ENCODE peak calls at places on chromosome 1, in five cellular contexts. W is uterus, V is OCI-LY7, P is IMR-90, A is endodermal cell. H is an unnamed sample. For H3K9me3, the result is how much of the 10 kb centered on the place peaks cover.

GRCh38 chr1:112054504-112054903 is 65.0 kb upstream of the KCND3 start:
- DNase-seq in P (no peak), W (no peak), V (no peak), A (no peak), H (no peak)

GRCh38 chr1:19204665-19205266 is 5.3 kb downstream of the UBR4 start:
- DNase-seq in V (no peak), W (no peak), P (peak), A (no peak), H (peak)

GRCh38 chr1:27099154-27099903 is 55.6 kb downstream of the SLC9A1 start:
- DNase-seq in V (peak), A (peak), W (peak), P (peak), H (peak)

GRCh38 chr1:183942933-183943693 is 94.4 kb downstream of the COLGALT2 start:
- DNase-seq in A (no peak), W (peak), P (peak), V (no peak), H (peak)

GRCh38 chr1:209689484-209689883 is 14.3 kb downstream of the G0S2 start:
- DNase-seq in V (no peak), P (no peak), A (no peak), W (no peak), H (no peak)

GRCh38 chr1:93716974-93717373 is 35.3 kb upstream of the BCAR3 start:
- DNase-seq in A (peak), V (no peak), P (peak), W (no peak), H (no peak)

GRCh38 chr1:1318131-1318652 is 6.3 kb downstream of the INTS11 start:
- DNase-seq in W (peak), A (no peak), P (peak), V (no peak), H (no peak)

GRCh38 chr1:88237026-88237425 is 447.0 kb upstream of the PKN2 start:
- DNase-seq in W (no peak), A (no peak), P (peak), V (no peak), H (peak)

GRCh38 chr1:147750618-147751217 is 9.7 kb downstream of the GJA5 start:
- DNase-seq in A (no peak), W (no peak), P (no peak), V (no peak), H (no peak)

GRCh38 chr1:172818841-172819527 is 160.1 kb downstream of the FASLG start:
- DNase-seq in A (no peak), V (peak), W (no peak), P (no peak), H (peak)

GRCh38 chr1:58899581-58900271 is 115.9 kb upstream of the JUN start:
- DNase-seq in W (no peak), A (no peak), P (no peak), V (no peak), H (no peak)

GRCh38 chr1:66267211-66267940 is 266.6 kb upstream of the SGIP1 start:
- DNase-seq in V (no peak), P (no peak), A (no peak), W (no peak), H (peak)

GRCh38 chr1:154775559-154776338 is 94.3 kb downstream of the KCNN3 start:
- DNase-seq in V (no peak), W (no peak), P (no peak), A (no peak), H (no peak)

GRCh38 chr1:89203166-89203565 is 4.4 kb upstream of the GBP4 start:
- DNase-seq in W (no peak), A (no peak), V (no peak), P (no peak), H (no peak)

GRCh38 chr1:9066945-9067807 is 2.3 kb downstream of the SLC2A5 start:
- DNase-seq in P (peak), V (peak), A (no peak), W (peak), H (peak)

GRCh38 chr1:21324368-21325137 is 34.3 kb upstream of the ECE1 start:
- DNase-seq in P (peak), V (peak), A (peak), W (peak), H (no peak)

GRCh38 chr1:47708658-47709301 is 270.9 kb downstream of the FOXD2 start:
- DNase-seq in A (peak), W (no peak), P (no peak), V (no peak), H (peak)

GRCh38 chr1:186059752-186060151 is 315.3 kb downstream of the TPR start:
- DNase-seq in A (no peak), V (no peak), W (no peak), P (no peak), H (no peak)

GRCh38 chr1:164648211-164649080 is 89.5 kb downstream of the PBX1 start:
- DNase-seq in W (no peak), V (no peak), A (no peak), P (peak), H (no peak)

GRCh38 chr1:201877877-201878339 is 10.8 kb upstream of the SHISA4 start:
- DNase-seq in A (peak), V (peak), P (peak), W (no peak), H (peak)

GRCh38 chr1:6464514-6464836 is 1.5 kb downstream of the TNFRSF25 start:
- DNase-seq in P (no peak), A (peak), W (no peak), V (no peak), H (no peak)

GRCh38 chr1:112882271-112882744 is 73.7 kb downstream of the SLC16A1 start:
- DNase-seq in W (no peak), P (no peak), A (no peak), V (no peak), H (no peak)

GRCh38 chr1:240484804-240485441 is 127.0 kb downstream of the GREM2 start:
- DNase-seq in P (no peak), V (no peak), W (no peak), A (no peak), H (no peak)

GRCh38 chr1:117586747-117587478 is 18.9 kb upstream of the TENT5C start:
- DNase-seq in W (no peak), V (no peak), A (no peak), P (no peak), H (no peak)

GRCh38 chr1:241225741-241226140 is 131.3 kb downstream of the RGS7 start:
- DNase-seq in P (no peak), V (no peak), A (no peak), W (no peak), H (peak)

GRCh38 chr1:219529116-219529515 is 83.8 kb downstream of the ZC3H11B start:
- DNase-seq in V (no peak), P (no peak), A (peak), W (no peak), H (no peak)

GRCh38 chr1:42385283-42385682 is 4.7 kb downstream of the RIMKLA start:
- DNase-seq in P (peak), V (no peak), A (no peak), W (no peak), H (peak)

GRCh38 chr1:67732750-67733151 is 47.8 kb downstream of the GADD45A start:
- DNase-seq in A (no peak), P (peak), W (no peak), V (peak), H (no peak)

GRCh38 chr1:77319036-77319705 is 37.4 kb downstream of the AK5 start:
- DNase-seq in W (no peak), V (no peak), P (peak), A (no peak), H (no peak)

GRCh38 chr1:171432473-171432872 is 52.9 kb upstream of the PRRC2C start:
- DNase-seq in V (no peak), W (no peak), P (no peak), A (no peak), H (no peak)

GRCh38 chr1:95084317-95085176 is 11.8 kb upstream of the ALG14 start:
- DNase-seq in A (peak), V (peak), W (peak), P (peak), H (no peak)

GRCh38 chr1:53541761-53542550 is 82.8 kb downstream of the DMRTB1 start:
- DNase-seq in A (peak), W (peak), V (peak), P (peak), H (peak)

GRCh38 chr1:179206817-179207216 is 22.7 kb downstream of the ABL2 start:
- DNase-seq in V (no peak), A (no peak), W (no peak), P (no peak), H (peak)

GRCh38 chr1:212606734-212607205 is 1.8 kb upstream of the ATF3 start:
- DNase-seq in P (no peak), W (peak), V (no peak), A (peak), H (no peak)

GRCh38 chr1:207129053-207129452 is 25.0 kb downstream of the C4BPA start:
- DNase-seq in V (no peak), A (no peak), W (no peak), P (no peak), H (no peak)

GRCh38 chr1:207140536-207140935 is 36.5 kb downstream of the C4BPA start:
- DNase-seq in A (no peak), V (no peak), P (no peak), W (no peak), H (no peak)

GRCh38 chr1:207139616-207140015 is 35.6 kb downstream of the C4BPA start:
- DNase-seq in P (no peak), W (no peak), V (no peak), A (no peak), H (no peak)

DNA sequence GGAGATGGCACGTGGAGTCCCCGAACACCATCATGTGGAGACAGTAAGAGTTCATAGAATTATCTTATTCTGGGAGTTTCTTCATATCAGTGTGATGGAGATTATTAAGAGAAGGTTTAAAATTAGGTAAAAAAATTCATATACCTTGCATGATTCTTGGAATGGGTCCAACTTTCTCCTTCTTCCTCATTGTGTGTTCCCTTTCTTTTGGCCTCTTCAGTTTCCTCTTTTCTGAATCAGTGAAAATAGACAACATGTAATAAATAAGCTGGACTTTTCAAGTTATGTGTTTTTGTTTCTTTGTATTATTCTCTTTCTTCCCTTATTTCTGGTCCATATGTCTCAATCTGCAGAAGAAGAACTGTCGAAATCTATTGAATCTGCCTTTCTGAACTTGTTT is 30.5 kb downstream of the C4BPA start:
- DNase-seq in A (no peak), W (no peak), P (no peak), V (no peak), H (no peak)
- H3K9me3 ChIP-seq in A (under half), W (under half), P (under half), V (under half), H (under half)

GRCh38 chr1:23807453-23807852 is 6.9 kb upstream of the GALE start:
- DNase-seq in A (no peak), P (no peak), V (no peak), W (no peak), H (no peak)

GRCh38 chr1:23814016-23814415 is 11.2 kb downstream of the HMGCL start:
- DNase-seq in P (peak), V (no peak), A (no peak), W (no peak), H (no peak)

GRCh38 chr1:23816361-23816760 is 8.9 kb downstream of the HMGCL start:
- DNase-seq in P (no peak), V (no peak), A (no peak), W (no peak), H (no peak)

GRCh38 chr1:23809751-23810171 is 9.2 kb upstream of the GALE start:
- DNase-seq in W (peak), V (peak), A (peak), P (peak), H (peak)

GRCh38 chr1:23810818-23811420 is 10.4 kb upstream of the GALE start:
- DNase-seq in V (peak), W (no peak), P (peak), A (peak), H (peak)
- H3K27ac ChIP-seq in V (no peak), W (no peak), P (no peak), A (no peak), H (no peak)

DNA sequence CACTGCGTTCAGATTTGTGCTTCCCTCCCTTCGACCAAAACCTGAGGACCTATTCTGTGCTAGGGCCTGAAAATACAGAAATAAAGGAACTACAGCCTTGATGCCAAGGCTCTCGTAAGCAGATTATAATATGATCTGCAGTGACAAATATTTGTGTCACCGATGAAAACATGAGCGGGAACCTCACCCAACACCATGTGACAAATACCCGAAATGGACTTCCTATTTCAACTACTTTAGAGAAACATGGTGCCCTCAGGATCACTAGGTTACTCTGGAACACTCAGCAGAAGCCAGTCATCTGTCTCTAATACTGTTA is 517 bp upstream of the VAMP3 start:
- DNase-seq in W (no peak), P (no peak), V (no peak), A (no peak), H (no peak)
- H3K4me3 ChIP-seq in W (peak), P (peak), V (peak), A (peak), H (peak)

DNA sequence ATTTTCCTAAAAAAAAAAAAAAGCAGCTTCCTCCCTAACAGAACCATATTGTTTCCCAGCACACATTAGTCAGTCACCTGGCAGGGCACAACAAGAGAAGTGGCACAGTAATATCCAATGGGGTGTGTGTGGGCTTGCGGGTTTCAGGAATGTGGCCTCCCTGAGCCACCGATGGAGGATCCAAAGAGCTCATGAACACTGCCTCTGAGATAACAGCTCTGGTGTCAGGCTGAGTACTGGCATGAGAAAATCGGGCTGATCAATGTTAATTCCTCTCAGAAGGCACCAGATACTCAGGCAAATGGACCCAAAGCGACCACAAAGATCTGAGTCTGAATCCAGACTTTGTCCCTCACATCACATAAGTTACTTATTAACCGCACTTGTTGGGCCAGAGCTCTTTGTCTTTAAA is 2.2 kb upstream of the LYPD8 start:
- DNase-seq in W (no peak), A (no peak), P (no peak), V (no peak), H (no peak)
- H3K9me3 ChIP-seq in W (under half), A (half or more), P (under half), V (under half), H (under half)

GRCh38 chr1:12475158-12475934 is 142.7 kb downstream of the DHRS3 start:
- DNase-seq in P (no peak), A (no peak), W (no peak), V (no peak), H (no peak)

GRCh38 chr1:12475947-12476346 is 142.1 kb downstream of the DHRS3 start:
- DNase-seq in V (no peak), P (peak), W (no peak), A (no peak), H (no peak)

GRCh38 chr1:12478612-12478985 is 139.4 kb downstream of the DHRS3 start:
- DNase-seq in P (no peak), W (peak), A (no peak), V (no peak), H (no peak)

GRCh38 chr1:12477936-12478611 is 139.9 kb downstream of the DHRS3 start:
- DNase-seq in W (peak), A (no peak), V (no peak), P (peak), H (peak)

GRCh38 chr1:12477301-12477700 is 140.7 kb downstream of the DHRS3 start:
- DNase-seq in W (no peak), P (no peak), A (no peak), V (no peak), H (no peak)
- H3K27ac ChIP-seq in W (peak), P (peak), A (no peak), V (no peak), H (no peak)

DNA sequence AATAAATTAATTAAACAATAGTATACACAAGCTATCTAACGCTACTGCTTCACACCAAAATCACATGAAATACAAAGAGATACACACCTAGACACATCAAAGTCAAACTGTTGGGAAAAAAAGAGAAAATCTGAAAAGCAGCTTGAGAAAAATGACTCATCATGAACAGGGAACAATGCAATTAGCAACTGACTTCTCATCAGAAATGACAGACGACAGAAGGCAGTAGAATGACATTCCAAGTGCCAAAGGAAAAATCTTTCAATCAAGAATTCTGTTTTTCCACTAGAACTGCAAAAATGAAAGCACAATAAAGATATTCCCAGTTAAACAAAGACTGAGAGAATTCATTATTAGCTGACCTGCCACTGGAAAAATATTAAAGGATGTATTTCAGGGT is 57.2 kb downstream of the CAPN9 start:
- DNase-seq in W (no peak), A (no peak), P (no peak), V (no peak), H (no peak)
- H3K4me3 ChIP-seq in W (no peak), A (no peak), P (no peak), V (no peak), H (no peak)

GRCh38 chr1:45327644-45328515 is 1.2 kb downstream of the HPDL start:
- DNase-seq in A (peak), P (no peak), V (peak), W (no peak), H (no peak)

GRCh38 chr1:45328680-45329079 is 2.0 kb downstream of the HPDL start:
- DNase-seq in W (no peak), V (no peak), A (peak), P (no peak), H (no peak)

GRCh38 chr1:45322486-45323040 is 4.1 kb upstream of the HPDL start:
- DNase-seq in W (no peak), A (peak), V (no peak), P (no peak), H (no peak)

GRCh38 chr1:45326627-45327591 is at the start of gene HPDL:
- DNase-seq in V (peak), W (peak), A (peak), P (peak), H (peak)

DNA sequence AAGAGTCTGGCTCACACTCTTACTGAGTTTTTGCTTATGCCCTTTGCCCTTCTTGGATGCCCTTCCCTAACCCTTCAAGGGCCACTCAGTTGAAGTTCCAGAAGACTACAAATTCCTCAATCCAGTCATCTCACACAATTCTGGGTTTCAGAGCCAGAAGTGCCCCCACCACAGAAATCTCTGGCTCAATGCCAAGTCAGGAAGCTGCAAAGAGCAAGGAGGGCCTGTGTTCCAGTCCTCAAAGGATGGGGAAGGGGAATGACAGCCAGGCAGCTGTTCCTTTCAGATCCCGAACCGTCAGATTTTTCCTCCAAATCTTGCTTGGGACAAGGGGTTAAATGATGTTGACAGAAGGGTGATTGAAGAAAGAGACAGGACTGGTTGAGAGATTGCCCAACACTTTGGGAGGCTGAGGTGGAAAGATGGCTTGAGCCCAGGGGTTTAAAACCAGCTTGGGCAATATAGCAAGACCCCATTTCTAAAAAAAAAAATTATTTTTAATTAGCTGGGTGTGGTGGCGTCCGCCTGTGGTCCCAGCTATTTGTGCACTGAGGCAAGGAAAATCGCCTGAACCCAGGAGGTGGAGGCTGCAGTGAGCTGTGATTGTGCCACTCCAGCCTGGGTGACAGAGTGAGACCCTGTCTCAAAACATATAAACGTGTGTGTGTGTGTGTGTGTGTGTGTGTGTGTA is 734 bp upstream of the HPDL start:
- DNase-seq in V (no peak), A (peak), P (no peak), W (no peak), H (peak)
- H3K9me3 ChIP-seq in V (under half), A (under half), P (under half), W (under half), H (under half)

DNA sequence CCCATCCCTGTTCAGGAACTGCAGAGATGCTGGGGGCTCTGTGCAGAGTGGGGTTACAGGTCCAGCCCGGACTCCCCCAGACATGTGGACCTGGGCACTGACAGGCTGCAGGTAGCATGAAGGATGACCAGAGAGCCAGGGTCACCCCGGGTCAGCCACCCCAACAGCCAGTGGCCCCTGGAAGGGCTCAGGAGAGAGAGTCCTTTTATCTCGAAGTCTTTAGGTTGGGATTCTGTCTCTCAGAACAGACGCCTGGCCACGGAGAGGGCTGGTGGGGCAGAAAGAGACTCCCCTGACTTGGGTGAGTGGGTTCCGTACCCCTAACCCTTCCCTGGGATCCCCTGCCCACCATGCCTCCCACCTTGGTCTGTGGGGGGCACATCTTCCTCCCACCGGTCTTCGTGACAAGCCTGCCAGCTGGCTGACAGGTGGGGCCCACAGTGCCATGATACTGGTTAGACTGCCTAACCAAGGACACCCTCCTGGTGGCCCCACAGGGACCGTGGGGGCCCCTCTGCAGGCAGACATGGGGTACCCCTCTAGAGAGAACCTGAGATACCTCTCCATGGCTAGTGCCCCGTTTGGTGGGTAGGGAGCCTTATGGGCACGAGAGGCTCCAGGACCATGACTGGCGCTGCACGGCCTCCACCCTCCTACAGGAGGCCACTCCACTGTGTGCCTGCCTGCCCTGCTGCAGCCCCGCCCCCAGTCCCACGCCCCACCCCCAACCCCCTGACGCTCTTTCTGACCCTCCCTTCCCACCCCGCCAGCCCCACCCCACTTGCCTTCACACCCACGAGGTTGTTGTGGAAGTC is 24.2 kb downstream of the WNT9A start:
- DNase-seq in V (no peak), W (no peak), P (no peak), A (no peak), H (no peak)
- H3K27ac ChIP-seq in V (no peak), W (no peak), P (no peak), A (no peak), H (no peak)

H was measured in cardiac muscle cell.